ENCODE peak calls at places on chromosome 17, in ten cellular contexts. K is cardiac muscle cell; S is GM12865; G is upper lobe of right lung; F is CD8-positive, alpha-beta T cell; O is PC-9; L is hepatocyte; I is HepG2; N is foreskin fibroblast; D is A549. R is an unnamed sample.

GRCh38 chr17:69314246-69315030 is 12.5 kb downstream of the ABCA5 start:
- DNase-seq in K (no peak), S (no peak), G (no peak), F (no peak), O (no peak), L (no peak), I (no peak), N (no peak), D (no peak), R (no peak)

GRCh38 chr17:56884483-56885144 is 29.2 kb downstream of the TRIM25 start:
- DNase-seq in K (no peak), S (no peak), G (no peak), F (no peak), O (no peak), L (no peak), I (no peak), N (peak), D (no peak), R (no peak)

GRCh38 chr17:45782889-45783592 is 1.1 kb upstream of the CRHR1 start:
- DNase-seq in K (peak), S (no peak), G (no peak), F (no peak), O (no peak), L (peak), I (no peak), N (peak), D (peak), R (no peak)

GRCh38 chr17:12953126-12953525 is 64.7 kb downstream of the ELAC2 start:
- DNase-seq in K (no peak), S (no peak), G (no peak), F (no peak), O (no peak), L (no peak), I (no peak), N (no peak), D (no peak), R (no peak)

GRCh38 chr17:40061532-40062038 is 1.2 kb upstream of the THRA start:
- DNase-seq in K (no peak), S (no peak), G (no peak), F (no peak), O (no peak), L (no peak), I (no peak), N (no peak), D (no peak), R (no peak)

GRCh38 chr17:31442860-31443259 is 51.4 kb downstream of the RAB11FIP4 start:
- DNase-seq in K (peak), S (no peak), G (no peak), F (no peak), O (no peak), L (no peak), I (no peak), N (peak), D (no peak), R (no peak)

GRCh38 chr17:77597421-77598240 is 360.9 kb upstream of the TNRC6C start:
- DNase-seq in K (no peak), S (no peak), G (peak), F (no peak), O (no peak), L (no peak), I (no peak), N (no peak), D (no peak), R (no peak)

GRCh38 chr17:77404812-77405581 is 264.2 kb downstream of the SEC14L1 start:
- DNase-seq in K (peak), S (peak), G (peak), F (peak), O (no peak), L (no peak), I (no peak), N (peak), D (no peak), R (peak)

GRCh38 chr17:77325537-77325825 is 184.7 kb downstream of the SEC14L1 start:
- DNase-seq in K (no peak), S (peak), G (no peak), F (no peak), O (no peak), L (no peak), I (no peak), N (no peak), D (no peak), R (no peak)

DNA sequence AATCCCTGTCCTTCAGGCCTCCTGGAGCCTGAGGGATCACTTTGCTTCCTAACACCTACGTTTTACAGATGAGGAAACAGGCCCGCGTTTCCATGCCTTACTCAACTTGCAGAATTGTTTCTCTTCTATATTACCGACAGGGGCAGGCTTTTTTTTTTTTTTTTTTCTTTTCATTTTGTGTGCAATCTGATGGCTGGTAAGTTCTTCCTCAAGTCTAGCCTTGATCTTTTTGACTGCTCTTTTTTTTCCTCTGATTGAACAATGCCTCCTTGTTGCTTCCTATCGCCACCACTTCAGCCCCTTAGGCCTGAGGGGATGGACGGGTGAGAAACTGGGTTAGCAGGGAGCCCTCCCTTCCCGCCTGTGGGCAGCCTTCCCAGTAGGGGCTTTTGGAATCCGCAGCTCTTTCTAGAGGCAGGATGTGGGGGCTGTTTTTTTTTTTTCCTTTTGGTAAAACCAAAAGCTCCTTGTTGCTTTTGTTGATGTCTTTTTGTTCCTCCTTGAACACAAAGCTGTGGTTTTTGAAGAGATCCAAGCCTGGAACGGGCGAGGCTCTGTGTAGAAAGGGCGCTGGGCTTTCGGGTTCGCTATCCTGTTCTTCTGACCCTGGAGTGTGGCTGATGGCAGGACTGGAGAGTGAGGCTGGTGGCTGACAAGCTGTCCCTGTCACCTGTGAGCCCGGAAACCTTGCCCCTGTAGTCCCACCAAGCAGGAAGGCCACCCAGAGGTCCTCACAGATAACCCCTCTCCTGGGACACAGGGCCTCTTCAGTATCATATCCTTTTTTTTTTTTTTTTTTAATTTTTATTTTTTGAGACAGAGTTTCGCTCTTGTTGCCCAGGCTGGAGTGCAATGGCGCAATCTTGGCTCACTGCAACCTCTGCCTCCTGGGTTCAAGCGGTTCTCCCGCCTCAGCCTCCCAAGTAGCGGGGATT is 14.0 kb downstream of the LASP1 start:
- DNase-seq in K (peak), S (no peak), G (no peak), F (no peak), O (no peak), L (peak), I (no peak), N (no peak), D (no peak), R (no peak)
- H3K4me3 ChIP-seq in K (no peak), S (no peak), G (no peak), F (peak), O (no peak), L (no peak), I (no peak), N (no peak), D (no peak), R (no peak)

GRCh38 chr17:16922386-16923096 is 49.4 kb downstream of the TNFRSF13B start:
- DNase-seq in K (no peak), S (no peak), G (peak), F (no peak), O (no peak), L (no peak), I (no peak), N (peak), D (peak), R (no peak)
- TF ChIP-seq CTCF in K (no peak), S (peak), G (peak), F (no peak), O (no peak), L (no peak), I (peak), N (no peak), D (no peak), R (no peak)

DNA sequence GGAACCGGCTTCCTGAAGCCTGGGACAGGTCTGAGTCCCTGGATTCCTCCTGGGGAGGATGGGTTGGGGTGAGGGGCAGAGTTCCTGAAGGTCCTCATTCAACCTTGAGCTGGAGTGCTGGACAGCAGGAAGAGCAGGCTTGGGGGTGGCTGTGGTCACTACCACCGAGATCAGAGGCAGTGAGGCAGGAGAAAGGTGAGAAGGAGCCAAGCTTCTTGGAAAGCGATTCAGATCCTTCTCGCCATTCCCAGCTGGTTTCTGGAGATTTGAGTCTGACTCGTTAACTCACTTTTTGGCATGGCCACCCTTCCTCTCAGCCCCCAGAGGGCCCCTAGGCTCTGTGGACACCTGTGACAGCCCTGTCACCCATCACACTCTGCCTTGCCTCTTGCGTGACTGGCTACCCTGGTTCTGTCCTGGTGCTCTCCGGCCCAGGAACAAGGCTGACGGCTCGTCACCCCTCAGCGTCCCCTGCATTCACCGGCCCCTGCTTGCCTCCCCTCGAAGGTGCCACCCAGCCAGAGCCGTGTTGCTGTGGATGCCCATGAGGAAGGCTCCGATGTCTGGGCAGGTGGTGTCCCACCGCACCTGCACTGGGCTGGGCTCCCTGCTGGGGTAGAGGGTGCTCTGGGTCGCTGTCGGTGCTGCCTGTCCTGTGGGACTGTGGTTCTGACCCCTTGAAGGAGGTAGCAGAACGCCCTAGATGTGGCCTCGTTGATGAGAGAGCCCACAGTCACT is 9.7 kb upstream of the TIMP2 start:
- DNase-seq in K (no peak), S (no peak), G (no peak), F (no peak), O (no peak), L (no peak), I (no peak), N (peak), D (no peak), R (no peak)
- H3K4me3 ChIP-seq in K (no peak), S (no peak), G (no peak), F (no peak), O (peak), L (no peak), I (peak), N (peak), D (peak), R (peak)

GRCh38 chr17:79802039-79802735 is 5.3 kb upstream of the CBX8 start:
- DNase-seq in K (no peak), S (no peak), G (no peak), F (no peak), O (no peak), L (no peak), I (no peak), N (no peak), D (no peak), R (no peak)

GRCh38 chr17:79803421-79803996 is 6.6 kb upstream of the CBX8 start:
- DNase-seq in K (no peak), S (no peak), G (no peak), F (no peak), O (no peak), L (no peak), I (no peak), N (no peak), D (no peak), R (no peak)

GRCh38 chr17:79801156-79802038 is 4.5 kb upstream of the CBX8 start:
- DNase-seq in K (no peak), S (no peak), G (peak), F (no peak), O (peak), L (peak), I (no peak), N (no peak), D (no peak), R (no peak)

GRCh38 chr17:79803997-79804855 is 7.3 kb upstream of the CBX8 start:
- DNase-seq in K (no peak), S (peak), G (no peak), F (no peak), O (no peak), L (peak), I (no peak), N (peak), D (no peak), R (no peak)

DNA sequence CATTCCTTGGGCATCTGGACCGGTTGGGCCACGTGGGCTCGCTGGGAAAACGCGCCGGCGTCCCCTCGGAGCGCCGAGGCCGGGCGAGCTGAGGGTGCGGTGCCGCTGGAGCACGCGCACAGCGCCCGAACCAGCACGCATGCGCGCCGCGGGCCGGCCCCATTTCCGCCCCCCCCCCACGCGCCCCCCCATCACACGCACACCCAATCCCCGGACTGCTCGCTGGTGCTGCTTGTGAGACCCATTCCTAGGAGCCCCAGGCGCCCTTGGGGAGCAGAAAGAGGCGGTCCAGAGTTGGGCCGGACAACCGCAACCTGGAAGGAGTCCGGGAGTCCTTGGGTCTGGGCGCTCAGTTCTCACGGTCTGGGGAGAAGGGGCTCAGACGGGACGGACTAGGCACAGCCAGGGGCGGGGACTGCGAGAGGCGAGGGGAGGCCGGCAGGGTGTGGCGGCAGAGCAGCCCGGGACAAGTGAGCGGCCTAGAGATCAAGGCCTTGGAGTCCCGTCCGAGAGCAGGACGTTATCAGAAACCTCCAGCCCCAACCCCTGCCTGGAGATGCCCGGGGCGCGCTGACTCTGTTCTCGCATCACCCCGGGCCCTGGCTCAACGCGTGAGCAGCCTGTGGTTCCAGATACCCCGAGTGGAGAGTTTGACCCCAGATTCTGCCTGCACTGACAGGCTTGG is 6.0 kb upstream of the CBX8 start:
- DNase-seq in K (no peak), S (no peak), G (no peak), F (no peak), O (no peak), L (no peak), I (no peak), N (no peak), D (no peak), R (no peak)
- TF ChIP-seq CTCF in K (no peak), S (no peak), G (no peak), F (no peak), O (no peak), L (no peak), I (no peak), N (no peak), D (no peak), R (no peak)

R was measured in AG04449.